ENCODE peak calls at places on chromosomes 2 and 18, in six cellular contexts. One of them, this sample, is unnamed.
A peak's percentile ranks its signal among the peaks of the same experiment; 100 is the strongest.

GRCh38 chr18:23650963-23651927 is 11.5 kb downstream of the ANKRD29 start:
- DNase-seq in tibial artery: no peak
- DNase-seq in lung: no peak
- DNase-seq in cardiac muscle cell: peak; percentile 48
- DNase-seq in OCI-LY7: no peak
- DNase-seq in colonic mucosa: no peak
- DNase-seq in this sample: peak; percentile 19

GRCh38 chr18:35178260-35178659 is 62.6 kb upstream of the ZNF397 start:
- DNase-seq in lung: no peak
- DNase-seq in OCI-LY7: no peak
- DNase-seq in colonic mucosa: no peak
- DNase-seq in tibial artery: no peak
- DNase-seq in cardiac muscle cell: no peak
- DNase-seq in this sample: no peak

GRCh38 chr2:14554829-14555580 is 77.5 kb upstream of the LRATD1 start:
- DNase-seq in colonic mucosa: peak; percentile 73
- DNase-seq in lung: no peak
- DNase-seq in tibial artery: no peak
- DNase-seq in OCI-LY7: no peak
- DNase-seq in cardiac muscle cell: no peak
- DNase-seq in this sample: no peak

GRCh38 chr2:224163573-224164307 is 124.7 kb upstream of the SERPINE2 start:
- DNase-seq in tibial artery: no peak
- DNase-seq in OCI-LY7: no peak
- DNase-seq in colonic mucosa: no peak
- DNase-seq in cardiac muscle cell: no peak
- DNase-seq in lung: no peak
- DNase-seq in this sample: no peak

GRCh38 chr2:176753752-176754474 is 458.7 kb upstream of the HNRNPA3 start:
- DNase-seq in OCI-LY7: peak; percentile 63
- DNase-seq in colonic mucosa: no peak
- DNase-seq in cardiac muscle cell: no peak
- DNase-seq in lung: no peak
- DNase-seq in tibial artery: peak; percentile 41
- DNase-seq in this sample: no peak

GRCh38 chr2:120735750-120736170 is at the start of gene GLI2:
- DNase-seq in colonic mucosa: peak; percentile 71
- DNase-seq in tibial artery: peak; percentile 71
- DNase-seq in lung: peak; percentile 57
- DNase-seq in OCI-LY7: no peak
- DNase-seq in cardiac muscle cell: peak; percentile 93
- DNase-seq in this sample: no peak

GRCh38 chr18:2442726-2443275 is 128.5 kb downstream of the METTL4 start:
- DNase-seq in colonic mucosa: no peak
- DNase-seq in tibial artery: no peak
- DNase-seq in OCI-LY7: no peak
- DNase-seq in lung: no peak
- DNase-seq in cardiac muscle cell: no peak
- DNase-seq in this sample: no peak

GRCh38 chr18:74898965-74899364 is 301.3 kb downstream of the ZNF407 start:
- DNase-seq in cardiac muscle cell: no peak
- DNase-seq in colonic mucosa: no peak
- DNase-seq in lung: no peak
- DNase-seq in OCI-LY7: no peak
- DNase-seq in tibial artery: no peak
- DNase-seq in this sample: no peak

GRCh38 chr2:201833796-201834195 is 27.5 kb downstream of the CDK15 start:
- DNase-seq in OCI-LY7: no peak
- DNase-seq in colonic mucosa: no peak
- DNase-seq in tibial artery: no peak
- DNase-seq in lung: no peak
- DNase-seq in cardiac muscle cell: no peak
- DNase-seq in this sample: no peak

GRCh38 chr18:49704334-49704733 is 109.0 kb downstream of the ACAA2 start:
- DNase-seq in colonic mucosa: no peak
- DNase-seq in OCI-LY7: no peak
- DNase-seq in lung: peak; percentile 65
- DNase-seq in cardiac muscle cell: no peak
- DNase-seq in tibial artery: no peak
- DNase-seq in this sample: no peak

GRCh38 chr18:27449104-27449503 is 264.0 kb upstream of the CHST9 start:
- DNase-seq in colonic mucosa: no peak
- DNase-seq in OCI-LY7: no peak
- DNase-seq in cardiac muscle cell: no peak
- DNase-seq in tibial artery: no peak
- DNase-seq in lung: no peak
- DNase-seq in this sample: no peak

GRCh38 chr2:239757154-239757760 is 267.9 kb downstream of the NDUFA10 start:
- DNase-seq in lung: no peak
- DNase-seq in tibial artery: no peak
- DNase-seq in OCI-LY7: no peak
- DNase-seq in cardiac muscle cell: no peak
- DNase-seq in colonic mucosa: no peak
- DNase-seq in this sample: no peak

GRCh38 chr2:170350929-170351826 is 173.2 kb downstream of the MYO3B start:
- DNase-seq in tibial artery: no peak
- DNase-seq in colonic mucosa: no peak
- DNase-seq in cardiac muscle cell: no peak
- DNase-seq in OCI-LY7: peak; percentile 74
- DNase-seq in lung: no peak
- DNase-seq in this sample: no peak

GRCh38 chr2:85132834-85133637 is at the start of gene TCF7L1:
- DNase-seq in lung: peak; percentile 80
- DNase-seq in colonic mucosa: peak; percentile 65
- DNase-seq in OCI-LY7: no peak
- DNase-seq in cardiac muscle cell: peak; percentile 94
- DNase-seq in tibial artery: peak; percentile 82
- DNase-seq in this sample: no peak
- TF ChIP-seq CTCF in lung: peak; percentile 43
- TF ChIP-seq CTCF in colonic mucosa: peak; percentile 47
- TF ChIP-seq CTCF in OCI-LY7: peak; percentile 32
- TF ChIP-seq CTCF in cardiac muscle cell: peak; percentile 89
- TF ChIP-seq CTCF in tibial artery: peak; percentile 92
- TF ChIP-seq CTCF in this sample: peak; percentile 98

DNA sequence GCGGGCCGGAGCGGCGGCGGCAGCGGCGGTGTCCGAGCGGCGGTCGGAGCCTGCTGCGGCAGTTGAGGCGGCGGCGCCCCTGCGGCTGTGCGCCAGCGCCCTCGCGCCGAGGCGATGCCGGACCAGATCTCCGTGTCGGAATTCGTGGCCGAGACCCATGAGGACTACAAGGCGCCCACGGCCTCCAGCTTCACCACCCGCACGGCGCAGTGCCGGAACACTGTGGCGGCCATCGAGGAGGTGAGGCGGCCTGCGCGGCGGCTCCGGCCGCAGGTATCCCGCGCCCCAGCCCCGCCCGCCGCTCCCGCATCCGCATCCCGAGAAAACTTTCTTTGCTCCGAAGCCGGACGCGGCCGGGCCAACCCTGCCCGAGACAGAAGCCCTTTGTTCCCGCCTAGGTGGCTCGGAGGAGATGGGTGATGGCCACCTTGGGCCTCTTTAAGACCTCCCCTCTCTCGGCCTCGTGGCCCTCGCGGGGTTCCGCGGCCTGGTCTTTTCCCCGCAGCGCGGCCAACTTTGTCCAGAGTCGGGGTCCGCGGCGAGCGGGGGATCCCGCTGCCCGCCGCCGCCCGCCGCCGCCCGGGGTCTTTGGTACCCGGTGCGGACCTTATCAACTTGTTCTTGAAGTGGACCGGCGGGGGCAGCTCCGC is 504 bp downstream of the ASAP2 start:
- DNase-seq in cardiac muscle cell: no peak
- DNase-seq in OCI-LY7: no peak
- DNase-seq in colonic mucosa: no peak
- DNase-seq in tibial artery: peak; percentile 41
- DNase-seq in lung: no peak
- DNase-seq in this sample: no peak
- H3K4me3 ChIP-seq in cardiac muscle cell: peak overlapping the region; percentile 54
- H3K4me3 ChIP-seq in OCI-LY7: no peak overlapping the region
- H3K4me3 ChIP-seq in colonic mucosa: peak overlapping the region; percentile 82
- H3K4me3 ChIP-seq in tibial artery: peak overlapping the region; percentile 95
- H3K4me3 ChIP-seq in lung: peak overlapping the region; percentile 94
- H3K4me3 ChIP-seq in this sample: peak overlapping the region; percentile 79

GRCh38 chr2:231298091-231298490 is 97.4 kb upstream of the B3GNT7 start:
- DNase-seq in lung: no peak
- DNase-seq in tibial artery: no peak
- DNase-seq in cardiac muscle cell: no peak
- DNase-seq in colonic mucosa: no peak
- DNase-seq in OCI-LY7: no peak
- DNase-seq in this sample: no peak

GRCh38 chr2:231296401-231296800 is 98.0 kb downstream of the ARMC9 start:
- DNase-seq in colonic mucosa: no peak
- DNase-seq in cardiac muscle cell: no peak
- DNase-seq in OCI-LY7: no peak
- DNase-seq in tibial artery: no peak
- DNase-seq in lung: no peak
- DNase-seq in this sample: no peak

GRCh38 chr2:231295363-231295655 is 96.9 kb downstream of the ARMC9 start:
- DNase-seq in tibial artery: no peak
- DNase-seq in cardiac muscle cell: no peak
- DNase-seq in lung: no peak
- DNase-seq in OCI-LY7: no peak
- DNase-seq in colonic mucosa: no peak
- DNase-seq in this sample: no peak

GRCh38 chr2:231299267-231299666 is 96.2 kb upstream of the B3GNT7 start:
- DNase-seq in lung: no peak
- DNase-seq in tibial artery: no peak
- DNase-seq in cardiac muscle cell: no peak
- DNase-seq in colonic mucosa: no peak
- DNase-seq in OCI-LY7: peak; percentile 44
- DNase-seq in this sample: no peak

GRCh38 chr2:231297108-231297908 is 98.2 kb upstream of the B3GNT7 start:
- DNase-seq in tibial artery: peak; percentile 52
- DNase-seq in lung: peak; percentile 40
- DNase-seq in cardiac muscle cell: peak; percentile 81
- DNase-seq in colonic mucosa: peak; percentile 74
- DNase-seq in OCI-LY7: peak; percentile 82
- DNase-seq in this sample: no peak
- TF ChIP-seq CTCF in tibial artery: peak; percentile 49
- TF ChIP-seq CTCF in lung: peak; percentile 46
- TF ChIP-seq CTCF in cardiac muscle cell: peak; percentile 87
- TF ChIP-seq CTCF in colonic mucosa: peak; percentile 80
- TF ChIP-seq CTCF in OCI-LY7: peak; percentile 89
- TF ChIP-seq CTCF in this sample: peak; percentile 86

GRCh38 chr2:157327621-157328102 is 2.0 kb upstream of the ERMN start:
- DNase-seq in tibial artery: peak; percentile 83
- DNase-seq in OCI-LY7: peak; percentile 84
- DNase-seq in lung: peak; percentile 77
- DNase-seq in cardiac muscle cell: peak; percentile 83
- DNase-seq in colonic mucosa: peak; percentile 85
- DNase-seq in this sample: no peak
- H3K4me3 ChIP-seq in tibial artery: no peak overlapping the region
- H3K4me3 ChIP-seq in OCI-LY7: no peak overlapping the region
- H3K4me3 ChIP-seq in lung: no peak overlapping the region
- H3K4me3 ChIP-seq in cardiac muscle cell: no peak overlapping the region
- H3K4me3 ChIP-seq in colonic mucosa: no peak overlapping the region
- H3K4me3 ChIP-seq in this sample: no peak overlapping the region